ENCODE peak calls at places on chromosomes 13 and 19, in seven cellular contexts. R, E, X, T, L, B and A are unnamed samples.

GRCh38 chr13:97005631-97006262 is 11.5 kb upstream of the OXGR1 start:
- DNase-seq in R (no peak), B (no peak), L (no peak), T (no peak), E (no peak), X (no peak), A (no peak)

GRCh38 chr19:8515317-8515716 is 1.4 kb upstream of the ZNF414 start:
- DNase-seq in R (no peak), E (no peak), B (no peak), L (no peak), T (no peak), X (peak), A (no peak)

GRCh38 chr19:42169486-42169885 is 37.2 kb upstream of the POU2F2 start:
- DNase-seq in R (no peak), L (no peak), B (no peak), E (no peak), T (no peak), X (no peak), A (no peak)

GRCh38 chr19:6020166-6020967 is 42.4 kb upstream of the RANBP3 start:
- DNase-seq in E (no peak), L (no peak), T (no peak), X (no peak), B (no peak), R (no peak), A (no peak)

GRCh38 chr19:34712606-34713261 is 21.3 kb upstream of the ZNF181 start:
- DNase-seq in B (peak), R (peak), X (peak), E (no peak), L (no peak), T (peak), A (no peak)

GRCh38 chr19:4337906-4338440 is 654 bp downstream of the STAP2 start:
- DNase-seq in X (no peak), R (no peak), E (no peak), T (no peak), B (no peak), L (no peak), A (no peak)

GRCh38 chr13:54196684-54197083 is 1168.1 kb downstream of the OLFM4 start:
- DNase-seq in L (no peak), B (no peak), R (no peak), E (no peak), T (no peak), X (no peak), A (no peak)

GRCh38 chr13:72204291-72204690 is 337.3 kb upstream of the DACH1 start:
- DNase-seq in E (no peak), X (no peak), L (no peak), T (no peak), R (no peak), B (no peak), A (no peak)

GRCh38 chr19:536881-537404 is 5.4 kb downstream of the CDC34 start:
- DNase-seq in E (no peak), T (no peak), R (no peak), B (no peak), X (no peak), L (no peak), A (peak)

GRCh38 chr13:101139076-101139475 is 277.2 kb downstream of the NALCN start:
- DNase-seq in E (no peak), X (no peak), L (no peak), B (no peak), R (no peak), T (no peak), A (no peak)

GRCh38 chr13:80131204-80131603 is 209.7 kb downstream of the SPRY2 start:
- DNase-seq in L (no peak), T (no peak), B (no peak), X (no peak), E (peak), R (no peak), A (peak)

GRCh38 chr19:47210689-47211316 is 20.2 kb downstream of the BBC3 start:
- DNase-seq in R (peak), B (peak), L (no peak), T (peak), X (peak), E (peak), A (no peak)

GRCh38 chr13:51844862-51845573 is at the start of gene TMEM272:
- DNase-seq in R (peak), T (peak), L (no peak), X (peak), B (peak), E (peak), A (peak)